ENCODE peak calls at places on chromosomes 1 and 21, in eight cellular contexts. One of them, this sample, is unnamed. For H3K27me3, the result is how much of the 10 kb centered on the place peaks cover.

GRCh38 chr1:171794085-171794484 is 12.6 kb downstream of the METTL13 start:
- DNase-seq in heart right ventricle: no peak
- DNase-seq in IMR-90: peak
- DNase-seq in CD4-positive, alpha-beta memory T cell: no peak
- DNase-seq in left lung: no peak
- DNase-seq in pancreas: no peak
- DNase-seq in esophagus muscularis mucosa: no peak
- DNase-seq in SK-N-SH: no peak
- DNase-seq in this sample: no peak

GRCh38 chr1:232722626-232723025 is 82.6 kb upstream of the MAP10 start:
- DNase-seq in CD4-positive, alpha-beta memory T cell: no peak
- DNase-seq in pancreas: no peak
- DNase-seq in left lung: no peak
- DNase-seq in heart right ventricle: no peak
- DNase-seq in esophagus muscularis mucosa: no peak
- DNase-seq in SK-N-SH: no peak
- DNase-seq in IMR-90: no peak
- DNase-seq in this sample: no peak

GRCh38 chr1:205449750-205450443 is 5.9 kb downstream of the BLACAT1 start:
- DNase-seq in esophagus muscularis mucosa: no peak
- DNase-seq in SK-N-SH: peak
- DNase-seq in CD4-positive, alpha-beta memory T cell: no peak
- DNase-seq in pancreas: peak
- DNase-seq in left lung: peak
- DNase-seq in heart right ventricle: no peak
- DNase-seq in IMR-90: peak
- DNase-seq in this sample: no peak

GRCh38 chr1:29383972-29384371 is 147.7 kb downstream of the PTPRU start:
- DNase-seq in esophagus muscularis mucosa: no peak
- DNase-seq in heart right ventricle: no peak
- DNase-seq in left lung: no peak
- DNase-seq in CD4-positive, alpha-beta memory T cell: no peak
- DNase-seq in SK-N-SH: no peak
- DNase-seq in pancreas: no peak
- DNase-seq in IMR-90: peak
- DNase-seq in this sample: no peak

GRCh38 chr1:7810395-7810794 is 26.3 kb downstream of the PER3 start:
- DNase-seq in left lung: no peak
- DNase-seq in esophagus muscularis mucosa: no peak
- DNase-seq in heart right ventricle: no peak
- DNase-seq in SK-N-SH: no peak
- DNase-seq in pancreas: no peak
- DNase-seq in CD4-positive, alpha-beta memory T cell: no peak
- DNase-seq in IMR-90: peak
- DNase-seq in this sample: no peak

GRCh38 chr1:181485276-181486097 is 2.2 kb downstream of the CACNA1E start:
- DNase-seq in CD4-positive, alpha-beta memory T cell: peak
- DNase-seq in IMR-90: no peak
- DNase-seq in pancreas: peak
- DNase-seq in heart right ventricle: no peak
- DNase-seq in SK-N-SH: peak
- DNase-seq in left lung: peak
- DNase-seq in esophagus muscularis mucosa: no peak
- DNase-seq in this sample: no peak

GRCh38 chr1:161506336-161507223 is 1.3 kb downstream of the FCGR2A start:
- DNase-seq in IMR-90: peak
- DNase-seq in SK-N-SH: no peak
- DNase-seq in CD4-positive, alpha-beta memory T cell: no peak
- DNase-seq in esophagus muscularis mucosa: no peak
- DNase-seq in left lung: peak
- DNase-seq in pancreas: no peak
- DNase-seq in heart right ventricle: peak
- DNase-seq in this sample: no peak

GRCh38 chr1:14320986-14321385 is 277.5 kb upstream of the KAZN start:
- DNase-seq in esophagus muscularis mucosa: no peak
- DNase-seq in CD4-positive, alpha-beta memory T cell: no peak
- DNase-seq in pancreas: no peak
- DNase-seq in SK-N-SH: no peak
- DNase-seq in left lung: no peak
- DNase-seq in IMR-90: no peak
- DNase-seq in heart right ventricle: no peak
- DNase-seq in this sample: no peak

GRCh38 chr1:1347663-1348419 is 1.4 kb downstream of the DVL1 start:
- DNase-seq in esophagus muscularis mucosa: no peak
- DNase-seq in SK-N-SH: no peak
- DNase-seq in pancreas: peak
- DNase-seq in IMR-90: peak
- DNase-seq in CD4-positive, alpha-beta memory T cell: no peak
- DNase-seq in left lung: peak
- DNase-seq in heart right ventricle: no peak
- DNase-seq in this sample: peak

DNA sequence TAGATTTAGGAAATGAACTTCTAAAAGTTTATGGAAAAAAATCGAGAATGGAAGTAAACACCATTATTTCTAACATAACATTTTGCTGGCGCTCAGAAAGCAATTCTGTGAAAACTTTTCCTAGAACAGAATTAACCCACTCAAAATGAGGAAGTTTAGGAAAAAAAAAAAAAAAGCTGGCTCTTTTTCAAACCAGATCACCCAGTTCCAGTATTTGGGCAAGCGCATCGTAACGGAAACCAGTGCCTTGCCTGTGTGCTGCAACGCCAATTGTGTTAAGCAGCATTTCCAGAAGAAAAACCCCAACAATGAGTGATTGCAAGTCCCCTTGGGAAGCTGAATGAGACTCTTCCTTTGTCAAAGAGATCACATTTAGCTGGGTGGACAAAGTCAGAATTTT is 113.6 kb downstream of the ERG start:
- DNase-seq in left lung: no peak
- DNase-seq in pancreas: no peak
- DNase-seq in CD4-positive, alpha-beta memory T cell: no peak
- DNase-seq in esophagus muscularis mucosa: peak
- DNase-seq in SK-N-SH: no peak
- DNase-seq in IMR-90: no peak
- DNase-seq in heart right ventricle: no peak
- DNase-seq in this sample: no peak
- H3K27me3 ChIP-seq in left lung: under half
- H3K27me3 ChIP-seq in pancreas: under half
- H3K27me3 ChIP-seq in CD4-positive, alpha-beta memory T cell: under half
- H3K27me3 ChIP-seq in esophagus muscularis mucosa: under half
- H3K27me3 ChIP-seq in SK-N-SH: under half
- H3K27me3 ChIP-seq in IMR-90: under half
- H3K27me3 ChIP-seq in heart right ventricle: under half
- H3K27me3 ChIP-seq in this sample: under half

GRCh38 chr1:17557986-17558385 is 18.5 kb downstream of the ARHGEF10L start:
- DNase-seq in IMR-90: no peak
- DNase-seq in left lung: no peak
- DNase-seq in SK-N-SH: no peak
- DNase-seq in esophagus muscularis mucosa: no peak
- DNase-seq in pancreas: no peak
- DNase-seq in CD4-positive, alpha-beta memory T cell: no peak
- DNase-seq in heart right ventricle: no peak
- DNase-seq in this sample: no peak
- H3K27me3 ChIP-seq in IMR-90: under half
- H3K27me3 ChIP-seq in left lung: under half
- H3K27me3 ChIP-seq in SK-N-SH: under half
- H3K27me3 ChIP-seq in esophagus muscularis mucosa: under half
- H3K27me3 ChIP-seq in pancreas: under half
- H3K27me3 ChIP-seq in CD4-positive, alpha-beta memory T cell: under half
- H3K27me3 ChIP-seq in heart right ventricle: under half
- H3K27me3 ChIP-seq in this sample: under half

DNA sequence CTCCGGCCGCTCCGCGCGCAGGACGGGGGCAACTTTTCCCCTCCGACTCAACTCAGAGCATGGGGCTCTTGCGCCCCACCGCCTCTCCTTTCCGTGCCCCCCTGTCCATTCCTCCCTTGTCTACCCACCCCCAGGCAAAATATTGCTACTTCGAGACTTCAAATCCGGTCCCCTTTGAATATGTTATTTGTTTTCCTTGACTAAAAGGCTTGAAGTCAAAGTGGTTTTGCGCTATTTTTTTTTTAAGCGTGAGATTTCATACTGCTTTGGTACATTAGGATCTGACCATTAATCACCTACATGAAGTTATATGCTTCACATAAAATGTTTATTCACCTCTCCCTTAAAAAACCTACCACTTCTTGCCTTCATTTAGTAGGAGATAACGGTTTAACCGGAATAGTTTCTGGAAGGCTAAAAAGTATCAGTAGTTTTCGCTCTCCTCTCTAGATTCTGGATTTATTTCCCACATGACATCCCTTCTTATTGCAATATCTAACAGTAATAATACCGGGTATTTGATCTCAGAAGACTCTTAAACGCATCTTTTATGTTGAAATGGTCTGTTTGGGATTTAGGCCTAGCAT is 1.5 kb downstream of the NFIA start:
- DNase-seq in IMR-90: no peak
- DNase-seq in pancreas: no peak
- DNase-seq in heart right ventricle: no peak
- DNase-seq in CD4-positive, alpha-beta memory T cell: no peak
- DNase-seq in SK-N-SH: no peak
- DNase-seq in esophagus muscularis mucosa: no peak
- DNase-seq in left lung: no peak
- DNase-seq in this sample: no peak
- H3K27me3 ChIP-seq in IMR-90: under half
- H3K27me3 ChIP-seq in pancreas: under half
- H3K27me3 ChIP-seq in heart right ventricle: under half
- H3K27me3 ChIP-seq in CD4-positive, alpha-beta memory T cell: under half
- H3K27me3 ChIP-seq in SK-N-SH: under half
- H3K27me3 ChIP-seq in esophagus muscularis mucosa: under half
- H3K27me3 ChIP-seq in left lung: under half
- H3K27me3 ChIP-seq in this sample: under half

DNA sequence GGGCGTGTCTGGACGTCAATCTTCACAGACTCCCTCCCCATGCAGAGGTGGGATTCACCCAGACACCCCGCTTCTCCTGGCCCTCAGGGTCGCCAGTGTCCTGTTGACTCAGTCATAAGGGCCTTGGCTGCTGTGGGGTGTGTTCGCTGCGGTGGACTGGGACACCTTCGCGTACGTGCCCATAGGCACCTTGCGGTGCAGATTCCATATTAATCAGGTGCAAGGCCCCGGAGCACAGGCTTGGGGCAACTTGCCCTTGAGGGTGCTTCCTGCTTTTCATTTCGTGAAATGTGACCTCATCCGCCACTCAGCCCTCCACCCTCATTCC is 398 bp upstream of the SLC30A10 start:
- DNase-seq in esophagus muscularis mucosa: peak
- DNase-seq in heart right ventricle: no peak
- DNase-seq in pancreas: no peak
- DNase-seq in SK-N-SH: no peak
- DNase-seq in IMR-90: no peak
- DNase-seq in CD4-positive, alpha-beta memory T cell: no peak
- DNase-seq in left lung: no peak
- DNase-seq in this sample: no peak
- H3K27me3 ChIP-seq in esophagus muscularis mucosa: under half
- H3K27me3 ChIP-seq in heart right ventricle: under half
- H3K27me3 ChIP-seq in pancreas: under half
- H3K27me3 ChIP-seq in SK-N-SH: under half
- H3K27me3 ChIP-seq in IMR-90: under half
- H3K27me3 ChIP-seq in CD4-positive, alpha-beta memory T cell: under half
- H3K27me3 ChIP-seq in left lung: under half
- H3K27me3 ChIP-seq in this sample: under half

GRCh38 chr1:22236151-22236550 is 93.3 kb upstream of the WNT4 start:
- DNase-seq in esophagus muscularis mucosa: no peak
- DNase-seq in CD4-positive, alpha-beta memory T cell: no peak
- DNase-seq in IMR-90: no peak
- DNase-seq in heart right ventricle: no peak
- DNase-seq in pancreas: peak
- DNase-seq in left lung: no peak
- DNase-seq in SK-N-SH: no peak
- DNase-seq in this sample: no peak

GRCh38 chr1:22238356-22239224 is 95.7 kb upstream of the WNT4 start:
- DNase-seq in heart right ventricle: no peak
- DNase-seq in left lung: no peak
- DNase-seq in pancreas: no peak
- DNase-seq in esophagus muscularis mucosa: no peak
- DNase-seq in CD4-positive, alpha-beta memory T cell: no peak
- DNase-seq in IMR-90: no peak
- DNase-seq in SK-N-SH: no peak
- DNase-seq in this sample: no peak

GRCh38 chr1:22236900-22237299 is 94.0 kb upstream of the WNT4 start:
- DNase-seq in CD4-positive, alpha-beta memory T cell: no peak
- DNase-seq in IMR-90: no peak
- DNase-seq in pancreas: peak
- DNase-seq in heart right ventricle: no peak
- DNase-seq in left lung: no peak
- DNase-seq in SK-N-SH: no peak
- DNase-seq in esophagus muscularis mucosa: no peak
- DNase-seq in this sample: no peak

GRCh38 chr1:22239378-22239777 is 96.5 kb upstream of the WNT4 start:
- DNase-seq in left lung: no peak
- DNase-seq in SK-N-SH: no peak
- DNase-seq in IMR-90: no peak
- DNase-seq in esophagus muscularis mucosa: no peak
- DNase-seq in pancreas: no peak
- DNase-seq in CD4-positive, alpha-beta memory T cell: no peak
- DNase-seq in heart right ventricle: no peak
- DNase-seq in this sample: no peak

DNA sequence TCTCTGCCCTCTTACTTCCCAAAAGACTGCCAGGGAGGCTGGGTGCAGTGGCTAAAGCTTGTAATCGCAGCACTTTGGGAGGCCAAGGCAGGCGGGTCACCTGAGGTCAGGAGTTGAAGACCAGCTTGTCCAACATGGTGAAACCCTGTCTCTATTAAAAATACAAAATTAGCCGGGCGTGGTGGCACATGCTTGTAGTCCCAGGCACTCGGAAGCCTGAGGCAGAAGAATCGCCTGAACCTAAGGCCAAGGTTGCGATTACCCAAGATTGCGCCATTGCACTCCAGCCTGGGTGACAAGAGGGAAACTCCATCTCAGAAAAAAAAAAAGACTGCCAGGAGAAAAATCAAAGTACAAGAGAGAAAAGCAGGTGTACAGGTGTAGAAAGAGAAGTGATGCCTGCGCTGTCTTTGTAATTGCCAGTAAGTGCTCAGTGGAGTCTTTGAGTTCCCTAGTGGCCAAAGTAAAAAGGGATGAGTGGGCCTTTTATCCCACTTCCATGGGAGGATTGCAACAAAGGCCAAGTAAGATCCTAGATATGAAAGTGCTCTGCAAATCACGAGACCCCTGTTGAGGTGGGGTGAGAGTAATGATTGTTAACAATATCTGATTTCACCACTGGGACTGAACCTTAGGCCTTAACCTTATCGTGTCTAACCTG is 94.7 kb upstream of the WNT4 start:
- DNase-seq in CD4-positive, alpha-beta memory T cell: no peak
- DNase-seq in IMR-90: no peak
- DNase-seq in left lung: no peak
- DNase-seq in pancreas: no peak
- DNase-seq in esophagus muscularis mucosa: no peak
- DNase-seq in heart right ventricle: no peak
- DNase-seq in SK-N-SH: no peak
- DNase-seq in this sample: no peak
- H3K27me3 ChIP-seq in CD4-positive, alpha-beta memory T cell: under half
- H3K27me3 ChIP-seq in IMR-90: half or more
- H3K27me3 ChIP-seq in left lung: under half
- H3K27me3 ChIP-seq in pancreas: under half
- H3K27me3 ChIP-seq in esophagus muscularis mucosa: under half
- H3K27me3 ChIP-seq in heart right ventricle: under half
- H3K27me3 ChIP-seq in SK-N-SH: under half
- H3K27me3 ChIP-seq in this sample: under half

GRCh38 chr1:193609592-193609991 is 423.2 kb upstream of the B3GALT2 start:
- DNase-seq in SK-N-SH: no peak
- DNase-seq in pancreas: no peak
- DNase-seq in heart right ventricle: no peak
- DNase-seq in IMR-90: no peak
- DNase-seq in left lung: no peak
- DNase-seq in esophagus muscularis mucosa: no peak
- DNase-seq in CD4-positive, alpha-beta memory T cell: no peak
- DNase-seq in this sample: no peak
- H3K27me3 ChIP-seq in SK-N-SH: under half
- H3K27me3 ChIP-seq in pancreas: under half
- H3K27me3 ChIP-seq in heart right ventricle: under half
- H3K27me3 ChIP-seq in IMR-90: under half
- H3K27me3 ChIP-seq in left lung: under half
- H3K27me3 ChIP-seq in esophagus muscularis mucosa: under half
- H3K27me3 ChIP-seq in CD4-positive, alpha-beta memory T cell: under half
- H3K27me3 ChIP-seq in this sample: under half

This sample was measured in BE2C.